ENCODE peak calls at places on chromosomes 6 and 20, in seven cellular contexts. One of them, this sample, is unnamed.

GRCh38 chr6:19838442-19839236 is 1.5 kb downstream of the ID4 start:
- DNase-seq in NCI-H1417: peak
- DNase-seq in ureter: peak
- DNase-seq in left lung: peak
- DNase-seq in natural killer cell: no peak
- DNase-seq in mucosa of gallbladder: no peak
- DNase-seq in astrocyte of the spinal cord: peak
- DNase-seq in this sample: no peak

GRCh38 chr6:107047807-107048206 is 19.8 kb downstream of the MTRES1 start:
- DNase-seq in NCI-H1417: no peak
- DNase-seq in ureter: no peak
- DNase-seq in left lung: no peak
- DNase-seq in natural killer cell: no peak
- DNase-seq in mucosa of gallbladder: no peak
- DNase-seq in astrocyte of the spinal cord: no peak
- DNase-seq in this sample: no peak

GRCh38 chr6:138234363-138234762 is 16.1 kb upstream of the PBOV1 start:
- DNase-seq in NCI-H1417: no peak
- DNase-seq in ureter: no peak
- DNase-seq in left lung: no peak
- DNase-seq in natural killer cell: no peak
- DNase-seq in mucosa of gallbladder: no peak
- DNase-seq in astrocyte of the spinal cord: no peak
- DNase-seq in this sample: no peak

GRCh38 chr6:167302074-167302473 is 11.0 kb downstream of the UNC93A start:
- DNase-seq in NCI-H1417: no peak
- DNase-seq in ureter: no peak
- DNase-seq in left lung: no peak
- DNase-seq in natural killer cell: no peak
- DNase-seq in mucosa of gallbladder: no peak
- DNase-seq in astrocyte of the spinal cord: no peak
- DNase-seq in this sample: no peak

GRCh38 chr6:36118550-36119107 is 11.7 kb upstream of the MAPK13 start:
- DNase-seq in NCI-H1417: peak
- DNase-seq in ureter: peak
- DNase-seq in left lung: peak
- DNase-seq in natural killer cell: peak
- DNase-seq in mucosa of gallbladder: peak
- DNase-seq in astrocyte of the spinal cord: no peak
- DNase-seq in this sample: no peak

GRCh38 chr6:139888691-139889122 is 514.3 kb upstream of the CITED2 start:
- DNase-seq in NCI-H1417: peak
- DNase-seq in ureter: no peak
- DNase-seq in left lung: no peak
- DNase-seq in natural killer cell: no peak
- DNase-seq in mucosa of gallbladder: no peak
- DNase-seq in astrocyte of the spinal cord: no peak
- DNase-seq in this sample: no peak

GRCh38 chr6:118810420-118811027 is 83.4 kb upstream of the ASF1A start:
- DNase-seq in NCI-H1417: no peak
- DNase-seq in ureter: no peak
- DNase-seq in left lung: peak
- DNase-seq in natural killer cell: peak
- DNase-seq in mucosa of gallbladder: peak
- DNase-seq in astrocyte of the spinal cord: no peak
- DNase-seq in this sample: no peak

GRCh38 chr6:15365273-15365687 is 119.4 kb downstream of the JARID2 start:
- DNase-seq in NCI-H1417: peak
- DNase-seq in ureter: peak
- DNase-seq in left lung: peak
- DNase-seq in natural killer cell: peak
- DNase-seq in mucosa of gallbladder: peak
- DNase-seq in astrocyte of the spinal cord: peak
- DNase-seq in this sample: peak

GRCh38 chr6:123965894-123966293 is 162.2 kb downstream of the NKAIN2 start:
- DNase-seq in NCI-H1417: peak
- DNase-seq in ureter: no peak
- DNase-seq in left lung: no peak
- DNase-seq in natural killer cell: no peak
- DNase-seq in mucosa of gallbladder: peak
- DNase-seq in astrocyte of the spinal cord: peak
- DNase-seq in this sample: no peak

GRCh38 chr20:17024513-17025105 is 202.2 kb upstream of the PCSK2 start:
- DNase-seq in NCI-H1417: no peak
- DNase-seq in ureter: no peak
- DNase-seq in left lung: no peak
- DNase-seq in natural killer cell: no peak
- DNase-seq in mucosa of gallbladder: no peak
- DNase-seq in astrocyte of the spinal cord: peak
- DNase-seq in this sample: no peak

GRCh38 chr6:82712826-82713225 is 349.2 kb downstream of the TPBG start:
- DNase-seq in NCI-H1417: no peak
- DNase-seq in ureter: no peak
- DNase-seq in left lung: no peak
- DNase-seq in natural killer cell: no peak
- DNase-seq in mucosa of gallbladder: no peak
- DNase-seq in astrocyte of the spinal cord: no peak
- DNase-seq in this sample: no peak

GRCh38 chr20:33657704-33658095 is 4.4 kb upstream of the C20orf144 start:
- DNase-seq in NCI-H1417: no peak
- DNase-seq in ureter: no peak
- DNase-seq in left lung: no peak
- DNase-seq in natural killer cell: no peak
- DNase-seq in mucosa of gallbladder: no peak
- DNase-seq in astrocyte of the spinal cord: no peak
- DNase-seq in this sample: no peak

GRCh38 chr6:87803784-87804183 is 101.8 kb upstream of the AKIRIN2 start:
- DNase-seq in NCI-H1417: no peak
- DNase-seq in ureter: no peak
- DNase-seq in left lung: no peak
- DNase-seq in natural killer cell: no peak
- DNase-seq in mucosa of gallbladder: no peak
- DNase-seq in astrocyte of the spinal cord: no peak
- DNase-seq in this sample: no peak

GRCh38 chr6:25456249-25456648 is 177.1 kb downstream of the CARMIL1 start:
- DNase-seq in NCI-H1417: peak
- DNase-seq in ureter: no peak
- DNase-seq in left lung: no peak
- DNase-seq in natural killer cell: no peak
- DNase-seq in mucosa of gallbladder: no peak
- DNase-seq in astrocyte of the spinal cord: no peak
- DNase-seq in this sample: no peak

GRCh38 chr20:47319517-47320252 is 36.8 kb downstream of the ZMYND8 start:
- DNase-seq in NCI-H1417: peak
- DNase-seq in ureter: peak
- DNase-seq in left lung: peak
- DNase-seq in natural killer cell: no peak
- DNase-seq in mucosa of gallbladder: peak
- DNase-seq in astrocyte of the spinal cord: peak
- DNase-seq in this sample: peak

GRCh38 chr20:3164763-3165410 is 5.2 kb upstream of the FASTKD5 start:
- DNase-seq in NCI-H1417: peak
- DNase-seq in ureter: no peak
- DNase-seq in left lung: no peak
- DNase-seq in natural killer cell: no peak
- DNase-seq in mucosa of gallbladder: no peak
- DNase-seq in astrocyte of the spinal cord: no peak
- DNase-seq in this sample: no peak

GRCh38 chr6:28985396-28986164 is 19.5 kb downstream of the ZNF311 start:
- DNase-seq in NCI-H1417: peak
- DNase-seq in ureter: peak
- DNase-seq in left lung: peak
- DNase-seq in natural killer cell: no peak
- DNase-seq in mucosa of gallbladder: peak
- DNase-seq in astrocyte of the spinal cord: peak
- DNase-seq in this sample: peak

GRCh38 chr6:43886067-43886461 is 116.1 kb downstream of the VEGFA start:
- DNase-seq in NCI-H1417: no peak
- DNase-seq in ureter: no peak
- DNase-seq in left lung: peak
- DNase-seq in natural killer cell: no peak
- DNase-seq in mucosa of gallbladder: no peak
- DNase-seq in astrocyte of the spinal cord: no peak
- DNase-seq in this sample: no peak

GRCh38 chr20:8798505-8798904 is 270.4 kb upstream of the PLCB4 start:
- DNase-seq in NCI-H1417: peak
- DNase-seq in ureter: no peak
- DNase-seq in left lung: peak
- DNase-seq in natural killer cell: no peak
- DNase-seq in mucosa of gallbladder: peak
- DNase-seq in astrocyte of the spinal cord: peak
- DNase-seq in this sample: peak